ENCODE peak calls at places on chromosomes 4 and X, in six cellular contexts. D, B, Z, X, U and H are unnamed samples.

GRCh38 chrX:121581885-121582284 is 534.5 kb downstream of the GLUD2 start:
- DNase-seq in D (no peak), U (no peak), Z (no peak), X (peak; percentile 0), B (no peak), H (peak; percentile 30)

GRCh38 chrX:43655151-43655676 is 885 bp upstream of the MAOA start:
- DNase-seq in B (peak; percentile 18), X (peak; percentile 4), U (no peak), D (no peak), Z (no peak), H (peak; percentile 69)

GRCh38 chrX:8684201-8684600 is 47.7 kb downstream of the ANOS1 start:
- DNase-seq in Z (no peak), X (no peak), U (no peak), B (no peak), D (peak; percentile 9), H (no peak)

GRCh38 chr4:188201851-188202250 is 62.6 kb downstream of the TRIML1 start:
- DNase-seq in D (no peak), X (no peak), U (no peak), Z (no peak), B (no peak), H (no peak)

GRCh38 chr4:165522049-165522448 is 143.2 kb downstream of the CPE start:
- DNase-seq in Z (no peak), U (no peak), B (no peak), X (no peak), D (no peak), H (no peak)

GRCh38 chr4:38088321-38088720 is 128.1 kb downstream of the PTTG2 start:
- DNase-seq in X (no peak), Z (no peak), D (no peak), B (no peak), U (no peak), H (no peak)

GRCh38 chr4:76373919-76374552 is 46.9 kb downstream of the CCDC158 start:
- DNase-seq in D (no peak), B (no peak), U (no peak), Z (no peak), X (no peak), H (peak; percentile 47)

GRCh38 chr4:150574678-150575077 is 7.3 kb upstream of the MAB21L2 start:
- DNase-seq in U (no peak), D (no peak), Z (no peak), X (no peak), B (no peak), H (no peak)

GRCh38 chr4:2800691-2801596 is 8.1 kb downstream of the SH3BP2 start:
- DNase-seq in X (no peak), U (no peak), B (peak; percentile 85), Z (peak; percentile 65), D (peak; percentile 73), H (no peak)